ENCODE peak calls at places on chromosome 4, in eight cellular contexts. Y is GM12865, A is Calu3, O is spleen, X is fibroblast of pulmonary artery, W is fibroblast of mammary gland, N is cardiac fibroblast, K is pancreas. L is an unnamed sample.

GRCh38 chr4:110808371-110808878 is 185.5 kb upstream of the PITX2 start:
- DNase-seq in Y (no peak), A (peak; percentile 36), O (no peak), X (peak; percentile 27), W (peak; percentile 40), N (peak; percentile 25), K (no peak), L (peak; percentile 48)

GRCh38 chr4:184628103-184628502 is 21.1 kb downstream of the CASP3 start:
- DNase-seq in Y (no peak), A (no peak), O (no peak), X (no peak), W (peak; percentile 38), N (no peak), K (no peak), L (no peak)

GRCh38 chr4:144174401-144175067 is 34.0 kb upstream of the GYPA start:
- DNase-seq in Y (peak; percentile 68), A (peak; percentile 8), O (no peak), X (peak; percentile 82), W (peak; percentile 69), N (peak; percentile 76), K (no peak), L (peak; percentile 84)

GRCh38 chr4:139740121-139740520 is 74.5 kb downstream of the MGST2 start:
- DNase-seq in Y (no peak), A (no peak), O (no peak), X (no peak), W (no peak), N (no peak), K (no peak), L (no peak)

GRCh38 chr4:34633216-34633615 is 1611.1 kb downstream of the ARAP2 start:
- DNase-seq in Y (no peak), A (no peak), O (no peak), X (peak; percentile 81), W (peak; percentile 10), N (peak; percentile 75), K (no peak), L (no peak)

GRCh38 chr4:42608551-42608950 is 48.4 kb downstream of the ATP8A1 start:
- DNase-seq in Y (no peak), A (no peak), O (no peak), X (no peak), W (no peak), N (no peak), K (no peak), L (no peak)

GRCh38 chr4:4871267-4872147 is 12.0 kb downstream of the MSX1 start:
- DNase-seq in Y (no peak), A (no peak), O (no peak), X (no peak), W (no peak), N (no peak), K (no peak), L (no peak)

GRCh38 chr4:65791807-65792308 is 121.6 kb upstream of the EPHA5 start:
- DNase-seq in Y (no peak), A (no peak), O (no peak), X (peak; percentile 67), W (peak; percentile 16), N (peak; percentile 44), K (no peak), L (peak; percentile 55)

GRCh38 chr4:3306465-3306864 is 13.6 kb downstream of the RGS12 start:
- DNase-seq in Y (no peak), A (no peak), O (peak; percentile 62), X (no peak), W (no peak), N (no peak), K (no peak), L (no peak)

GRCh38 chr4:124144302-124144701 is 568.2 kb downstream of the ANKRD50 start:
- DNase-seq in Y (no peak), A (no peak), O (no peak), X (no peak), W (peak; percentile 3), N (peak; percentile 46), K (no peak), L (peak; percentile 65)

DNA sequence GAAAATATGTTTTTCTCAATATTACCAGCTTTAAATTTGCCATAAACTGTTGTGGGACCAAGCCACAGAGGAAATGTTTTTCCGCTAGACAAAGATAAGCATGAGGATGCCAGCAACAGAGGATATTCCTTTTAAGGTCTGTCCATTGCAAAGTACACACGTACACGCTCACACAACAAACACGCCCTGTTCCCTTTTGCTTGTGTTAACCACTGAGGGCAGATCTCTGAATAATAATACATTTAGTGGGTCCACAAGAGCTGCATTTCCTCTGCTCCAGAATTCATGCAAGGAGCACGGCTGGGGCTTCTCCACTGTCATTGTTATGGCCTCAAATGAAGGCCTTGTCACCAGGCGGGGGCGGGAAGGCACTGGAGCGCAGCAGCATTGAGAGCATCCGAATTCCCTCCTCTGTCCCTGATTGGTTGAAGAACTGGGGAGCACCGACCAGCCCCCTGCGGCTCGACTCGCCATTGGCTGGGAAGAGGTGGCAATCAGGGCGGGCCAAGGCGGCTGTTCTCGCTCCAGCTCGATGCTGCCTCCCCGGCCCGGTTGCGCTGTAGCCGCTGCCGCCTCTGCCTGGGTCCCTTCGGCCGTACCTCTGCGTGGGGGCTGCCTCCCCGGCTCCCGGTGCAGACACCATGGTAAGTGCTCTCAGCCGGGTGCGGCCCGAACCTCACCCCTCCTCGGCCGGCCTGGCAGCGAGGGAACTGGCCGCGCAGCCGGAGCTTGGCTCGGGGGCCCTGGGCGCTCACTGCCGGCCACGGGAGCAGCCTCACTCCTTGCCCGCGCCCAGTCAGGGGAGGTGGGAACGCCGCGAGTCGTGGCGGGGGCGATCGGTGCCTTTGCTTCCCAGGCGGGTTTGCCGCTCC is at the start of gene GUCY1B1:
- DNase-seq in Y (peak; percentile 83), A (peak; percentile 93), O (peak; percentile 95), X (peak; percentile 93), W (peak; percentile 93), N (peak; percentile 96), K (peak; percentile 93), L (peak; percentile 87)
- TF ChIP-seq CTCF in Y (no peak), A (no peak), O (peak; percentile 54), X (peak; percentile 29), W (peak; percentile 34), N (peak; percentile 26), K (no peak), L (peak; percentile 48)

DNA sequence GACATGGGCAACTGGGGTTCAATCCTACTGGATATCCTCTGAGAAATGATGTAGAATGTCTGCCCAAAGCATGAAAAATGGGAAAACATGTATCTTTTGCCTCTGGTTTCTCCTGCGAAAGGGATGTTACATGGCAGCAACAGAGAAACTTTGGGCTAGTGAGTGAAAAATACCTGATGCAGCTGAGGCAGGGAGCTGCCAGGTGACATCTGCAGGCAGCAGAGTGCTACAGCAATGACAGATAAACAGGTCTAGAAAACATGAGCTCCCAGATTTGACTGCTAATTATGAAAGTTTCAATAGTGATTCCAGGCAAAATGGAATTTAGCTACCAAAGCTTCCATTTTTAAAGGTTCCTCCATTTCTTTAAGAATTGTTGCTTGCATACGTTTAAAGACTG is 4.8 kb upstream of the CXCL1 start:
- DNase-seq in Y (peak; percentile 18), A (peak; percentile 43), O (no peak), X (no peak), W (no peak), N (no peak), K (no peak), L (no peak)
- TF ChIP-seq CTCF in Y (peak; percentile 32), A (peak; percentile 68), O (no peak), X (peak; percentile 44), W (peak; percentile 30), N (peak; percentile 44), K (peak; percentile 39), L (no peak)

GRCh38 chr4:112636688-112637551 is at the start of the genes LARP7 and ZGRF1:
- DNase-seq in Y (peak; percentile 99), A (peak; percentile 92), O (peak; percentile 99), X (peak; percentile 100), W (peak; percentile 99), N (peak; percentile 100), K (peak; percentile 97), L (peak; percentile 99)

GRCh38 chr4:112633477-112634235 is 3.1 kb downstream of the ZGRF1 start:
- DNase-seq in Y (peak; percentile 40), A (no peak), O (no peak), X (peak; percentile 71), W (peak; percentile 55), N (peak; percentile 69), K (no peak), L (peak; percentile 72)

GRCh38 chr4:112637552-112637866 is 566 bp downstream of the LARP7 start:
- DNase-seq in Y (no peak), A (no peak), O (no peak), X (no peak), W (no peak), N (no peak), K (no peak), L (no peak)
- TF ChIP-seq CTCF in Y (no peak), A (no peak), O (no peak), X (no peak), W (no peak), N (no peak), K (no peak), L (no peak)

GRCh38 chr4:73344106-73344505 is 60.0 kb upstream of the ALB start:
- DNase-seq in Y (no peak), A (no peak), O (no peak), X (no peak), W (no peak), N (no peak), K (no peak), L (no peak)

GRCh38 chr4:73335717-73336116 is 68.4 kb upstream of the ALB start:
- DNase-seq in Y (no peak), A (no peak), O (no peak), X (no peak), W (no peak), N (no peak), K (no peak), L (no peak)

GRCh38 chr4:73345399-73345975 is 58.6 kb upstream of the ALB start:
- DNase-seq in Y (no peak), A (no peak), O (no peak), X (no peak), W (no peak), N (no peak), K (no peak), L (no peak)

GRCh38 chr4:73343432-73343831 is 60.7 kb upstream of the ALB start:
- DNase-seq in Y (no peak), A (no peak), O (no peak), X (no peak), W (peak; percentile 4), N (no peak), K (no peak), L (no peak)

GRCh38 chr4:73341454-73341853 is 62.6 kb upstream of the ALB start:
- DNase-seq in Y (peak; percentile 50), A (peak; percentile 35), O (no peak), X (peak; percentile 80), W (peak; percentile 76), N (peak; percentile 67), K (peak; percentile 55), L (peak; percentile 82)
- TF ChIP-seq CTCF in Y (peak; percentile 49), A (no peak), O (peak; percentile 5), X (peak; percentile 73), W (peak; percentile 73), N (peak; percentile 71), K (peak; percentile 52), L (peak; percentile 74)

GRCh38 chr4:7526491-7526890 is 91.8 kb upstream of the PSAPL1 start:
- DNase-seq in Y (no peak), A (no peak), O (no peak), X (no peak), W (no peak), N (no peak), K (no peak), L (no peak)
- TF ChIP-seq CTCF in Y (no peak), A (no peak), O (no peak), X (no peak), W (no peak), N (no peak), K (no peak), L (no peak)

GRCh38 chr4:26323807-26324206 is 3.0 kb downstream of the RBPJ start:
- DNase-seq in Y (no peak), A (no peak), O (no peak), X (peak; percentile 74), W (peak; percentile 76), N (peak; percentile 78), K (no peak), L (peak; percentile 88)
- TF ChIP-seq CTCF in Y (no peak), A (no peak), O (no peak), X (peak; percentile 29), W (peak; percentile 38), N (peak; percentile 17), K (no peak), L (peak; percentile 46)

L was measured in fibroblast of the aortic adventitia.